ENCODE peak calls at places on chromosomes 3 and 15, in six cellular contexts. P, I, U, Q, A and O are unnamed samples.

GRCh38 chr15:48250640-48251076 is 44.6 kb downstream of the SLC12A1 start:
- DNase-seq in I (peak), A (peak), P (peak), Q (peak), U (peak), O (no peak)

GRCh38 chr3:4821975-4822374 is 157.3 kb upstream of the BHLHE40 start:
- DNase-seq in A (peak), U (no peak), P (no peak), I (no peak), Q (no peak), O (no peak)

GRCh38 chr3:195021674-195022073 is 249.3 kb downstream of the XXYLT1 start:
- DNase-seq in Q (no peak), U (no peak), I (no peak), P (no peak), A (no peak), O (peak)

GRCh38 chr3:156915372-156915771 is 89.2 kb downstream of the LEKR1 start:
- DNase-seq in Q (no peak), U (no peak), A (no peak), I (no peak), P (no peak), O (no peak)

GRCh38 chr3:126313580-126314304 is 43.5 kb downstream of the KLF15 start:
- DNase-seq in A (no peak), P (no peak), U (no peak), Q (peak), I (no peak), O (peak)

GRCh38 chr3:64440498-64440897 is 215.2 kb upstream of the PRICKLE2 start:
- DNase-seq in Q (peak), P (no peak), U (peak), A (no peak), I (no peak), O (no peak)

GRCh38 chr3:5006755-5007202 is 27.5 kb downstream of the BHLHE40 start:
- DNase-seq in P (no peak), U (no peak), I (no peak), A (peak), Q (no peak), O (peak)

GRCh38 chr15:94677202-94677790 is 445.9 kb downstream of the MCTP2 start:
- DNase-seq in P (no peak), A (no peak), U (no peak), Q (no peak), I (no peak), O (no peak)

GRCh38 chr3:23926736-23927135 is 9.8 kb downstream of the RPL15 start:
- DNase-seq in I (no peak), Q (no peak), U (no peak), P (no peak), A (no peak), O (no peak)

GRCh38 chr3:110813541-110813940 is 258.1 kb upstream of the NECTIN3 start:
- DNase-seq in P (no peak), Q (peak), U (no peak), A (no peak), I (no peak), O (no peak)

GRCh38 chr15:78507831-78508160 is 419 bp downstream of the HYKK start:
- DNase-seq in U (no peak), A (no peak), I (no peak), P (no peak), Q (no peak), O (no peak)

GRCh38 chr3:33746412-33747116 is 28.5 kb upstream of the CLASP2 start:
- DNase-seq in A (no peak), P (no peak), U (no peak), I (no peak), Q (no peak), O (no peak)

GRCh38 chr3:107315136-107315535 is 62.1 kb upstream of the CCDC54 start:
- DNase-seq in Q (peak), I (no peak), A (no peak), U (peak), P (no peak), O (no peak)

GRCh38 chr3:89713196-89713595 is 605.8 kb downstream of the EPHA3 start:
- DNase-seq in Q (no peak), A (no peak), U (no peak), I (no peak), P (no peak), O (no peak)

GRCh38 chr3:177622520-177622919 is 425.2 kb upstream of the TBL1XR1 start:
- DNase-seq in P (no peak), U (peak), I (no peak), Q (no peak), A (no peak), O (no peak)

GRCh38 chr3:38022887-38023709 is 6.3 kb downstream of the PLCD1 start:
- DNase-seq in U (no peak), P (no peak), I (no peak), Q (no peak), A (peak), O (no peak)

GRCh38 chr3:69743975-69744374 is 4.7 kb downstream of the MITF start:
- DNase-seq in Q (no peak), U (no peak), A (no peak), I (no peak), P (no peak), O (no peak)

GRCh38 chr3:69738859-69739203 is 433 bp upstream of the MITF start:
- DNase-seq in I (no peak), A (peak), Q (no peak), U (no peak), P (no peak), O (no peak)

GRCh38 chr3:69740103-69741021 is 1.1 kb downstream of the MITF start:
- DNase-seq in P (no peak), U (no peak), Q (no peak), A (no peak), I (peak), O (no peak)

GRCh38 chr3:69739204-69740102 is at the start of gene MITF:
- DNase-seq in Q (peak), I (peak), P (peak), U (peak), A (peak), O (peak)

GRCh38 chr3:69741057-69741830 is 2.0 kb downstream of the MITF start:
- DNase-seq in A (no peak), I (no peak), U (no peak), P (no peak), Q (no peak), O (no peak)
- H3K4me3 ChIP-seq in A (no peak), I (no peak), U (no peak), P (no peak), Q (peak), O (peak)

GRCh38 chr3:20061331-20061730 is 21.1 kb downstream of the KAT2B start:
- DNase-seq in U (no peak), I (no peak), Q (no peak), P (no peak), A (no peak), O (no peak)
- H3K4me3 ChIP-seq in U (no peak), I (no peak), Q (no peak), P (no peak), A (no peak), O (peak)

DNA sequence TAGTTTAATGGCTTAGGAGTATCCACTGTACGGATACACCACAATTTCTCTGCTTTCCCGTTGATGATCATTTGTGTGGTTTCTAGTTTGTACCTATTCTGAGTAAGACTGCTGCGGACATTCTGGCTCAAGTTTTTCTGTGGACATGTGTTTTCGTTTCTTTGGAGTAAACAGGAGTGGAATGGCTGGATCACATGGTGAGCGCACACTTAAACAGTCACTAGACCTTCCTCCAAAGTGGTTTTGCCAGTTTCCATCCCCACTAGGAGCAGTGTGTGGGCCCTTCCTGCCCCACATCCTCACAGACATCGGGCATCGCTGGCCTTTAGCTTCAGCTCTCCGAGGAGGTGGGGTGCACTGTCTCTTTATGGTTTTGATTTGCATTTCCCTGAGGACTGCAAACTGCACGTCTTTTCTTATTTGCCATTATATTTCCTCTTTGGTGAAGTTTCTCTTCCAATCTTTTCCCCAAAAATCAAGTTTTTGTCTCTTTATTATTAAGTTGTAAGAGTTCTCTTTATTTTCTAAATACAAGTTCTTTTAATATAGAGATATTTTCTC is 94.1 kb downstream of the VGLL4 start:
- DNase-seq in I (no peak), Q (no peak), P (no peak), U (no peak), A (no peak), O (no peak)
- H3K4me3 ChIP-seq in I (no peak), Q (no peak), P (no peak), U (no peak), A (no peak), O (no peak)

DNA sequence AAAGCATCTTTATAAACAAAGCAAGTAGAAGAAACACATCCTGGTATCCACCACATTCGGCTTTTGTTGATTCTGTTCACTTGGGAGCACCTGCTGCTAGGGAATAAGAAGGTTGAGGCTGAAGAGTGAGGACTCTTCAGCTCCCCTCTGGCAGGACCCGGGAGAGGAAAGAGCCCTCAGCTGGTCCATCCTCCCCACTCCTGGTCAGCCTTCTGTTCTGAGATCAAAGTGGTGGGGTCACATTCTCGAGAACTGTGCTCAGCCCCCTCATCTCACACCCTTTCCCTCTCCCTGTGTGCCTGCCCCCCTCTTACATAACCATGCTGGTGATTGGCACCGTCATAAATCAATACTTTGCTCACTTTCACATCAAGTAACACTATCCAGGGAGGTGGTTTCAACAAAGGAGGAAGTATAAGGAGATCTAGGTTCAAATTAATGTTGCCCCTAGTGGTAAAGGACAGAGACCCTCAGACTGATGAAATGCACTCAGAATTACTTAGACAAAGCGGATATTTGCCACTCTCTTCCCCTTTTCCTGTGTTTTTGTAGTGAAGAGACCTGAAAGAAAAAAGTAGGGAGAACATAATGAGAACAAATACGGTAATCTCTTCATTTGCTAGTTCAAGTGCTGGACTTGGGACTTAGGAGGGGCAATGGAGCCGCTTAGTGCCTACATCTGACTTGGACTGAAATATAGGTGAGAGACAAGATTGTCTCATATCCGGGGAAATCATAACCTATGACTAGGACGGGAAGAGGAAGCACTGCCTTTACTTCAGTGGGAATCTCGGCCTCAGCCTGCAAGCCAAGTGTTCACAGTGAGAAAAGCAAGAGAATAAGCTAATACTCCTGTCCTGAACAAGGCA is at the start of gene NR1I2:
- DNase-seq in U (no peak), I (no peak), P (no peak), A (no peak), Q (no peak), O (no peak)
- H3K4me3 ChIP-seq in U (no peak), I (no peak), P (no peak), A (no peak), Q (no peak), O (no peak)

GRCh38 chr3:51391566-51392300 is 648 bp downstream of the RBM15B start:
- DNase-seq in I (peak), U (no peak), Q (peak), A (peak), P (peak), O (no peak)

GRCh38 chr3:51392301-51393095 is 1.4 kb downstream of the RBM15B start:
- DNase-seq in A (no peak), I (no peak), Q (no peak), U (no peak), P (no peak), O (peak)

GRCh38 chr3:51394541-51394940 is 3.5 kb downstream of the RBM15B start:
- DNase-seq in I (no peak), U (no peak), P (no peak), Q (no peak), A (no peak), O (no peak)

GRCh38 chr3:51393096-51393495 is 2.0 kb downstream of the RBM15B start:
- DNase-seq in U (no peak), I (no peak), A (no peak), P (no peak), Q (no peak), O (peak)

GRCh38 chr3:51393564-51393963 is 2.5 kb downstream of the RBM15B start:
- DNase-seq in P (no peak), I (no peak), U (no peak), Q (no peak), A (no peak), O (peak)
- H3K4me3 ChIP-seq in P (no peak), I (no peak), U (no peak), Q (no peak), A (no peak), O (no peak)

GRCh38 chr3:14432996-14433572 is 30.7 kb downstream of the SLC6A6 start:
- DNase-seq in U (no peak), P (no peak), A (no peak), I (no peak), Q (no peak), O (no peak)
- H3K4me3 ChIP-seq in U (no peak), P (no peak), A (no peak), I (no peak), Q (no peak), O (no peak)

GRCh38 chr3:185933374-185933950 is 4.4 kb downstream of the TRA2B start:
- DNase-seq in U (no peak), A (no peak), P (no peak), I (no peak), Q (no peak), O (no peak)
- H3K4me3 ChIP-seq in U (peak), A (peak), P (peak), I (peak), Q (no peak), O (peak)

DNA sequence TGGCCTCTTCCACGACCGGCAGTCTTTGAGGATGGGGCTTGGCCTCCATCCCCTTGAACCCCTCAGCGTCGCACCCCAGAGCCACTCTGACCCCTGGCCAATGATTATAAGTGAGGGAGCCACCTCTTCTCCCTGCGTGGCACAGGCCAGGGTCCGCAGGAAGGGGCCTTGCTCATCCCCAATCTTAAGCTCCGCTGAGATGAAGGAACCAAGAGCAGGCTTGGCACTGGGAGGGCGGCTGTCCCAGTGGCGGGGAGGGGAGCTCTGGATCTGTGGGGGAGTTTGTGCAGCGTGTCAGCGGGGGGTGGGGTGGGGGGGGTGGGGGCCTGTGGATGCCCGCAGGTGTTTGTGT is 13.8 kb upstream of the ADPGK start:
- DNase-seq in A (no peak), P (no peak), I (no peak), Q (no peak), U (no peak), O (no peak)
- H3K4me3 ChIP-seq in A (peak), P (peak), I (peak), Q (peak), U (peak), O (peak)